ENCODE peak calls at places on chromosomes 5 and 9, in eight cellular contexts. One of them, this sample, is unnamed.
A peak's percentile ranks its signal among the peaks of the same experiment; 100 is the strongest.

GRCh38 chr9:98380065-98380681 is 124.7 kb upstream of the TBC1D2 start:
- DNase-seq in IMR-90: peak; percentile 65
- DNase-seq in stomach: no peak
- DNase-seq in lower leg skin: no peak
- DNase-seq in HFF-Myc: no peak
- DNase-seq in fibroblast of the aortic adventitia: peak; percentile 50
- DNase-seq in AG10803: peak; percentile 64
- DNase-seq in A549: peak; percentile 52
- DNase-seq in this sample: peak; percentile 83

GRCh38 chr9:89007568-89007967 is 16.3 kb downstream of the S1PR3 start:
- DNase-seq in AG10803: no peak
- DNase-seq in IMR-90: no peak
- DNase-seq in lower leg skin: peak; percentile 5
- DNase-seq in A549: no peak
- DNase-seq in stomach: no peak
- DNase-seq in HFF-Myc: no peak
- DNase-seq in fibroblast of the aortic adventitia: no peak
- DNase-seq in this sample: no peak

GRCh38 chr5:53892236-53892635 is 331.8 kb downstream of the NDUFS4 start:
- DNase-seq in lower leg skin: no peak
- DNase-seq in IMR-90: peak; percentile 18
- DNase-seq in HFF-Myc: no peak
- DNase-seq in AG10803: peak; percentile 32
- DNase-seq in fibroblast of the aortic adventitia: no peak
- DNase-seq in stomach: no peak
- DNase-seq in A549: no peak
- DNase-seq in this sample: no peak

GRCh38 chr9:86822414-86822813 is 124.9 kb downstream of the GAS1 start:
- DNase-seq in AG10803: no peak
- DNase-seq in lower leg skin: no peak
- DNase-seq in fibroblast of the aortic adventitia: peak; percentile 52
- DNase-seq in IMR-90: no peak
- DNase-seq in A549: no peak
- DNase-seq in HFF-Myc: no peak
- DNase-seq in stomach: no peak
- DNase-seq in this sample: no peak

GRCh38 chr9:135329571-135330306 is 149.8 kb upstream of the PPP1R26 start:
- DNase-seq in lower leg skin: no peak
- DNase-seq in AG10803: no peak
- DNase-seq in IMR-90: no peak
- DNase-seq in fibroblast of the aortic adventitia: no peak
- DNase-seq in HFF-Myc: no peak
- DNase-seq in A549: no peak
- DNase-seq in stomach: no peak
- DNase-seq in this sample: no peak

GRCh38 chr5:147509041-147509709 is 693 bp downstream of the DPYSL3 start:
- DNase-seq in AG10803: peak; percentile 17
- DNase-seq in stomach: no peak
- DNase-seq in fibroblast of the aortic adventitia: peak; percentile 35
- DNase-seq in HFF-Myc: no peak
- DNase-seq in IMR-90: peak; percentile 16
- DNase-seq in A549: no peak
- DNase-seq in lower leg skin: no peak
- DNase-seq in this sample: no peak

GRCh38 chr9:73575071-73575470 is 423.4 kb downstream of the ANXA1 start:
- DNase-seq in IMR-90: no peak
- DNase-seq in lower leg skin: no peak
- DNase-seq in stomach: no peak
- DNase-seq in fibroblast of the aortic adventitia: no peak
- DNase-seq in A549: no peak
- DNase-seq in HFF-Myc: no peak
- DNase-seq in AG10803: no peak
- DNase-seq in this sample: no peak

GRCh38 chr9:16458696-16459420 is 411.6 kb downstream of the BNC2 start:
- DNase-seq in lower leg skin: no peak
- DNase-seq in fibroblast of the aortic adventitia: peak; percentile 50
- DNase-seq in HFF-Myc: no peak
- DNase-seq in IMR-90: peak; percentile 76
- DNase-seq in A549: no peak
- DNase-seq in AG10803: no peak
- DNase-seq in stomach: no peak
- DNase-seq in this sample: peak; percentile 35

GRCh38 chr9:109416135-109416706 is 81.9 kb downstream of the PTPN3 start:
- DNase-seq in HFF-Myc: no peak
- DNase-seq in fibroblast of the aortic adventitia: no peak
- DNase-seq in IMR-90: no peak
- DNase-seq in A549: no peak
- DNase-seq in stomach: no peak
- DNase-seq in AG10803: no peak
- DNase-seq in lower leg skin: no peak
- DNase-seq in this sample: no peak

GRCh38 chr5:109721741-109722140 is 32.0 kb downstream of the MAN2A1 start:
- DNase-seq in HFF-Myc: no peak
- DNase-seq in fibroblast of the aortic adventitia: no peak
- DNase-seq in IMR-90: no peak
- DNase-seq in AG10803: no peak
- DNase-seq in lower leg skin: no peak
- DNase-seq in A549: no peak
- DNase-seq in stomach: no peak
- DNase-seq in this sample: no peak

GRCh38 chr5:68433921-68434879 is 218.6 kb downstream of the PIK3R1 start:
- DNase-seq in A549: peak; percentile 88
- DNase-seq in AG10803: peak; percentile 99
- DNase-seq in HFF-Myc: peak; percentile 88
- DNase-seq in fibroblast of the aortic adventitia: peak; percentile 82
- DNase-seq in stomach: peak; percentile 85
- DNase-seq in lower leg skin: peak; percentile 90
- DNase-seq in IMR-90: peak; percentile 96
- DNase-seq in this sample: peak; percentile 97

GRCh38 chr5:149210968-149211495 is 60.6 kb upstream of the AFAP1L1 start:
- DNase-seq in AG10803: no peak
- DNase-seq in lower leg skin: no peak
- DNase-seq in HFF-Myc: no peak
- DNase-seq in IMR-90: no peak
- DNase-seq in A549: no peak
- DNase-seq in stomach: no peak
- DNase-seq in fibroblast of the aortic adventitia: no peak
- DNase-seq in this sample: no peak

GRCh38 chr5:56329652-56330051 is 96.5 kb upstream of the ANKRD55 start:
- DNase-seq in AG10803: no peak
- DNase-seq in lower leg skin: no peak
- DNase-seq in IMR-90: no peak
- DNase-seq in A549: no peak
- DNase-seq in stomach: no peak
- DNase-seq in HFF-Myc: no peak
- DNase-seq in fibroblast of the aortic adventitia: no peak
- DNase-seq in this sample: no peak

GRCh38 chr9:87581513-87581912 is 83.8 kb downstream of the DAPK1 start:
- DNase-seq in stomach: no peak
- DNase-seq in lower leg skin: no peak
- DNase-seq in HFF-Myc: peak; percentile 20
- DNase-seq in A549: no peak
- DNase-seq in IMR-90: no peak
- DNase-seq in fibroblast of the aortic adventitia: peak; percentile 63
- DNase-seq in AG10803: no peak
- DNase-seq in this sample: peak; percentile 69

GRCh38 chr9:128162215-128163026 is 2.4 kb downstream of the BBLN start:
- DNase-seq in AG10803: peak; percentile 54
- DNase-seq in lower leg skin: no peak
- DNase-seq in HFF-Myc: no peak
- DNase-seq in stomach: no peak
- DNase-seq in A549: no peak
- DNase-seq in IMR-90: no peak
- DNase-seq in fibroblast of the aortic adventitia: peak; percentile 47
- DNase-seq in this sample: peak; percentile 34

GRCh38 chr9:98411981-98412561 is 156.6 kb upstream of the TBC1D2 start:
- DNase-seq in stomach: no peak
- DNase-seq in A549: no peak
- DNase-seq in AG10803: no peak
- DNase-seq in lower leg skin: no peak
- DNase-seq in IMR-90: no peak
- DNase-seq in HFF-Myc: no peak
- DNase-seq in fibroblast of the aortic adventitia: no peak
- DNase-seq in this sample: no peak

GRCh38 chr5:31657315-31657714 is 18.4 kb downstream of the PDZD2 start:
- DNase-seq in stomach: no peak
- DNase-seq in lower leg skin: no peak
- DNase-seq in IMR-90: no peak
- DNase-seq in A549: no peak
- DNase-seq in fibroblast of the aortic adventitia: no peak
- DNase-seq in HFF-Myc: no peak
- DNase-seq in AG10803: no peak
- DNase-seq in this sample: no peak

DNA sequence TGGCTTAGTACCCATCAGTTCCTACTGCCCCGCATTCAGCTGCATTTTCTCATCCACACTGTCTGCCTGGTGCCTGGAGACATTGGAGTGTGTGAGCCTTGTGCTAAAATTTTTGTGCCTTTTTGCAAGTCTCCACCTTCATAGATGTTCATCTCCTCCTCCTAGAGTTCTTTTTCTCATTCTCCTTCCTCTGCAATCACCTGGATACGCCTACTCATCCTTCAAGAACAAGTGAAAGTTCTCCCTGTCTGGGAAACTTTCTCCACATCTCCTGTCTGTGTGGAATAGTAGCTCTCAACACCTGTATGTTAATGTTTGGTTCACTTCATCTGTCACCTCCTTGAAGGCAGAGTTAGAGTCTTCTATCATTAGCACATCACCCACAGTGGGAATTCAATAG is 125.7 kb upstream of the FBXL17 start:
- DNase-seq in stomach: no peak
- DNase-seq in A549: no peak
- DNase-seq in AG10803: no peak
- DNase-seq in HFF-Myc: no peak
- DNase-seq in IMR-90: no peak
- DNase-seq in lower leg skin: no peak
- DNase-seq in fibroblast of the aortic adventitia: no peak
- DNase-seq in this sample: no peak
- H3K4me3 ChIP-seq in stomach: no peak overlapping the region
- H3K4me3 ChIP-seq in A549: no peak overlapping the region
- H3K4me3 ChIP-seq in AG10803: no peak overlapping the region
- H3K4me3 ChIP-seq in HFF-Myc: no peak overlapping the region
- H3K4me3 ChIP-seq in IMR-90: no peak overlapping the region
- H3K4me3 ChIP-seq in lower leg skin: no peak overlapping the region
- H3K4me3 ChIP-seq in fibroblast of the aortic adventitia: no peak overlapping the region
- H3K4me3 ChIP-seq in this sample: no peak overlapping the region

GRCh38 chr9:83981126-83981871 is 694 bp downstream of the RMI1 start:
- DNase-seq in stomach: peak; percentile 55
- DNase-seq in HFF-Myc: no peak
- DNase-seq in lower leg skin: peak; percentile 37
- DNase-seq in IMR-90: peak; percentile 35
- DNase-seq in fibroblast of the aortic adventitia: peak; percentile 39
- DNase-seq in AG10803: peak; percentile 43
- DNase-seq in A549: peak; percentile 51
- DNase-seq in this sample: peak; percentile 46

GRCh38 chr9:83977196-83977595 is 2.8 kb downstream of the HNRNPK start:
- DNase-seq in IMR-90: no peak
- DNase-seq in lower leg skin: no peak
- DNase-seq in stomach: no peak
- DNase-seq in fibroblast of the aortic adventitia: no peak
- DNase-seq in A549: no peak
- DNase-seq in HFF-Myc: no peak
- DNase-seq in AG10803: no peak
- DNase-seq in this sample: no peak

GRCh38 chr9:83978992-83979811 is 813 bp downstream of the HNRNPK start:
- DNase-seq in AG10803: peak; percentile 89
- DNase-seq in stomach: peak; percentile 82
- DNase-seq in fibroblast of the aortic adventitia: peak; percentile 75
- DNase-seq in IMR-90: peak; percentile 81
- DNase-seq in HFF-Myc: no peak
- DNase-seq in lower leg skin: peak; percentile 76
- DNase-seq in A549: peak; percentile 81
- DNase-seq in this sample: peak; percentile 85

GRCh38 chr9:83979812-83980394 is at the start of gene HNRNPK:
- DNase-seq in IMR-90: peak; percentile 98
- DNase-seq in stomach: peak; percentile 100
- DNase-seq in AG10803: peak; percentile 99
- DNase-seq in HFF-Myc: peak; percentile 89
- DNase-seq in lower leg skin: peak; percentile 98
- DNase-seq in fibroblast of the aortic adventitia: peak; percentile 99
- DNase-seq in A549: peak; percentile 99
- DNase-seq in this sample: peak; percentile 99

DNA sequence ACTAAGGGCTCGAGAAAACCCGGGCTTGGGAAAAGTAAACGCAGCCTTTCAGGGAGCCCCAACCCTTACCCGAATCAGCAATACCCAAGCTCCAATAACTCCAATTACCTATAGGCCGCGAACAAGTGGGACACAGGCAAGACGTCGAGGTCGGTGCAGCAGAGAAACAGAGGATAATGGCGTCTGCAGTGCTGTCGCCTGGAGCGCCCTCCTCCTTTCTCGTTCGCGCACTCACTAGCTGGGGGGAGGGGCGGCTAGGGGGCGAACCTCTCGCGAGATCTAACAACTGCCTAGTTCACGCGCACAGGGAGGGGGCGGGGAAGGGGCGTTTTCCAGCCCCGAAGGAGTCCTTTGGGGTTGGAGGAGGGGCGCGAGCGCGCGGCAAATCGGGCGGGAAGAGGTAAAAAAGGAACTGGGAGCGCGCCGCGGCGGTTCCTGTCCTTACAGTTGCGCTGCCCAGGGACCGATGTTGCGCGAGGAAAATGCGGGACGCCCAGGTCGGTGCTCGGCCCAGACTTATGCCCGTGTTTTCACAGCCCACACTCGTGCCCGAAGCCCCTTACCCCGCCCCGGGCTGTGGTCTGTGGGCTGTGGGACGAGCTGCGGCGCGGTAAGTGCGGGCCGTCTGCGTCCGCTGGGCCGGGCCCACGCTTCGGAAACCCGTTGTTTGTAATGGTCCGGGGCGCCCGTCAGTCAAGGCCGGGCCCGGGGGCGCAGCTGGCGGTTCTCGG is at the start of gene RMI1:
- DNase-seq in IMR-90: peak; percentile 96
- DNase-seq in AG10803: peak; percentile 97
- DNase-seq in stomach: peak; percentile 99
- DNase-seq in A549: peak; percentile 99
- DNase-seq in lower leg skin: peak; percentile 99
- DNase-seq in fibroblast of the aortic adventitia: peak; percentile 98
- DNase-seq in HFF-Myc: peak; percentile 93
- DNase-seq in this sample: peak; percentile 99
- TF ChIP-seq CTCF in IMR-90: peak; percentile 13
- TF ChIP-seq CTCF in AG10803: peak; percentile 21
- TF ChIP-seq CTCF in stomach: no peak
- TF ChIP-seq CTCF in A549: no peak
- TF ChIP-seq CTCF in lower leg skin: no peak
- TF ChIP-seq CTCF in fibroblast of the aortic adventitia: no peak
- TF ChIP-seq CTCF in HFF-Myc: no peak
- TF ChIP-seq CTCF in this sample: peak; percentile 7

GRCh38 chr9:126283799-126284465 is 42.7 kb upstream of the MVB12B start:
- DNase-seq in stomach: no peak
- DNase-seq in lower leg skin: no peak
- DNase-seq in AG10803: no peak
- DNase-seq in IMR-90: no peak
- DNase-seq in A549: no peak
- DNase-seq in fibroblast of the aortic adventitia: no peak
- DNase-seq in HFF-Myc: no peak
- DNase-seq in this sample: no peak
- H3K4me3 ChIP-seq in stomach: no peak overlapping the region
- H3K4me3 ChIP-seq in lower leg skin: no peak overlapping the region
- H3K4me3 ChIP-seq in AG10803: no peak overlapping the region
- H3K4me3 ChIP-seq in IMR-90: no peak overlapping the region
- H3K4me3 ChIP-seq in A549: no peak overlapping the region
- H3K4me3 ChIP-seq in fibroblast of the aortic adventitia: no peak overlapping the region
- H3K4me3 ChIP-seq in HFF-Myc: no peak overlapping the region
- H3K4me3 ChIP-seq in this sample: no peak overlapping the region

GRCh38 chr9:121107041-121107440 is 32.3 kb downstream of the CNTRL start:
- DNase-seq in HFF-Myc: no peak
- DNase-seq in AG10803: no peak
- DNase-seq in lower leg skin: no peak
- DNase-seq in A549: peak; percentile 42
- DNase-seq in stomach: no peak
- DNase-seq in fibroblast of the aortic adventitia: peak; percentile 17
- DNase-seq in IMR-90: no peak
- DNase-seq in this sample: peak; percentile 23
- TF ChIP-seq CTCF in HFF-Myc: no peak
- TF ChIP-seq CTCF in AG10803: peak; percentile 9
- TF ChIP-seq CTCF in lower leg skin: no peak
- TF ChIP-seq CTCF in A549: no peak
- TF ChIP-seq CTCF in stomach: no peak
- TF ChIP-seq CTCF in fibroblast of the aortic adventitia: no peak
- TF ChIP-seq CTCF in IMR-90: no peak
- TF ChIP-seq CTCF in this sample: peak; percentile 33

This sample was measured in fibroblast of pulmonary artery.